ENCODE peak calls at places on chromosomes 4 and X, in four cellular contexts. One of them, this sample, is unnamed.

GRCh38 chrX:120015145-120016067 is 62.1 kb downstream of the RHOXF2B start:
- DNase-seq in HepG2: no peak
- DNase-seq in H9: peak
- DNase-seq in AG09319: no peak
- DNase-seq in this sample: no peak

GRCh38 chr4:74990276-74990675 is 57.4 kb downstream of the PARM1 start:
- DNase-seq in HepG2: no peak
- DNase-seq in H9: no peak
- DNase-seq in AG09319: no peak
- DNase-seq in this sample: no peak

GRCh38 chr4:149823770-149824221 is 8.2 kb upstream of the IQCM start:
- DNase-seq in HepG2: no peak
- DNase-seq in H9: no peak
- DNase-seq in AG09319: peak
- DNase-seq in this sample: no peak

GRCh38 chrX:27565992-27566391 is 24.2 kb upstream of the DCAF8L2 start:
- DNase-seq in HepG2: peak
- DNase-seq in H9: no peak
- DNase-seq in AG09319: no peak
- DNase-seq in this sample: no peak

GRCh38 chrX:43868791-43869190 is 13.5 kb downstream of the MAOB start:
- DNase-seq in HepG2: no peak
- DNase-seq in H9: no peak
- DNase-seq in AG09319: no peak
- DNase-seq in this sample: no peak

GRCh38 chr4:105060628-105061027 is 86.0 kb upstream of the TET2 start:
- DNase-seq in HepG2: no peak
- DNase-seq in H9: no peak
- DNase-seq in AG09319: no peak
- DNase-seq in this sample: no peak

GRCh38 chr4:3851881-3852280 is 85.7 kb downstream of the ADRA2C start:
- DNase-seq in HepG2: no peak
- DNase-seq in H9: no peak
- DNase-seq in AG09319: no peak
- DNase-seq in this sample: no peak

GRCh38 chrX:23841847-23842522 is 59.0 kb downstream of the SAT1 start:
- DNase-seq in HepG2: peak
- DNase-seq in H9: no peak
- DNase-seq in AG09319: no peak
- DNase-seq in this sample: no peak

GRCh38 chrX:581717-582116 is 48.9 kb upstream of the SHOX start:
- DNase-seq in HepG2: no peak
- DNase-seq in H9: no peak
- DNase-seq in AG09319: no peak
- DNase-seq in this sample: no peak

GRCh38 chr4:76977731-76978350 is 28.3 kb downstream of the SEPTIN11 start:
- DNase-seq in HepG2: no peak
- DNase-seq in H9: no peak
- DNase-seq in AG09319: no peak
- DNase-seq in this sample: no peak

GRCh38 chr4:80188801-80189458 is 8.4 kb upstream of the PRDM8 start:
- DNase-seq in HepG2: no peak
- DNase-seq in H9: no peak
- DNase-seq in AG09319: no peak
- DNase-seq in this sample: no peak

GRCh38 chr4:24395937-24396336 is 188.4 kb downstream of the DHX15 start:
- DNase-seq in HepG2: no peak
- DNase-seq in H9: peak
- DNase-seq in AG09319: no peak
- DNase-seq in this sample: no peak

GRCh38 chrX:8043121-8043520 is 115.9 kb upstream of the PNPLA4 start:
- DNase-seq in HepG2: no peak
- DNase-seq in H9: no peak
- DNase-seq in AG09319: no peak
- DNase-seq in this sample: no peak

GRCh38 chr4:99828477-99828876 is 11.8 kb downstream of the DAPP1 start:
- DNase-seq in HepG2: no peak
- DNase-seq in H9: no peak
- DNase-seq in AG09319: no peak
- DNase-seq in this sample: no peak

GRCh38 chr4:99825272-99825671 is 8.6 kb downstream of the DAPP1 start:
- DNase-seq in HepG2: no peak
- DNase-seq in H9: no peak
- DNase-seq in AG09319: no peak
- DNase-seq in this sample: no peak

GRCh38 chr4:99827857-99828256 is 11.2 kb downstream of the DAPP1 start:
- DNase-seq in HepG2: no peak
- DNase-seq in H9: no peak
- DNase-seq in AG09319: no peak
- DNase-seq in this sample: no peak

GRCh38 chr4:99824070-99824599 is 7.5 kb downstream of the DAPP1 start:
- DNase-seq in HepG2: no peak
- DNase-seq in H9: no peak
- DNase-seq in AG09319: peak
- DNase-seq in this sample: no peak

DNA sequence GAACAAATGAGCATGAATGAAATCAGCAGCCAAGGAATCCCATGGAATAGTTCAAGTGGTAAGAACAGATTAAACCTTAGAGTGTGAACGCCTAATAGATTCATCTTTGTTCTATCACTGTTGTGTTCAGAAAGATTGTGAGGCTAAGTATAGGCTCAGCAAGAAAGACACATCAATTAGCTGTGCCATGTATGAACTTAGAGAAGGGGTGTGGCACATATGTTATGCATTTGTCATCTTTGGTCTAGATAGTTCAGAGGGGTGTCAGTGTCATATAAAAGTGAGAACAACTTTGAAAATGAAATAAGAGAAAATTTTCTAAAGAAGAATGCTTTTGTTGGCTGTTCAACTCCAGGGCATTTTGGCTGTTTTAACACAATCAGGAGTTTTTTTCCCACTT is 9.4 kb downstream of the DAPP1 start:
- DNase-seq in HepG2: no peak
- DNase-seq in H9: no peak
- DNase-seq in AG09319: no peak
- DNase-seq in this sample: no peak
- TF ChIP-seq CTCF in HepG2: no peak
- TF ChIP-seq CTCF in H9: no peak
- TF ChIP-seq CTCF in AG09319: no peak
- TF ChIP-seq CTCF in this sample: no peak

GRCh38 chr4:130808492-130808891 is 1712.5 kb downstream of the C4orf33 start:
- DNase-seq in HepG2: peak
- DNase-seq in H9: no peak
- DNase-seq in AG09319: no peak
- DNase-seq in this sample: no peak
- TF ChIP-seq CTCF in HepG2: peak
- TF ChIP-seq CTCF in H9: peak
- TF ChIP-seq CTCF in AG09319: peak
- TF ChIP-seq CTCF in this sample: peak

GRCh38 chrX:56798866-56799864 is 70.1 kb downstream of the NBDY start:
- DNase-seq in HepG2: peak
- DNase-seq in H9: peak
- DNase-seq in AG09319: no peak
- DNase-seq in this sample: peak
- TF ChIP-seq CTCF in HepG2: peak
- TF ChIP-seq CTCF in H9: no peak
- TF ChIP-seq CTCF in AG09319: no peak
- TF ChIP-seq CTCF in this sample: no peak

DNA sequence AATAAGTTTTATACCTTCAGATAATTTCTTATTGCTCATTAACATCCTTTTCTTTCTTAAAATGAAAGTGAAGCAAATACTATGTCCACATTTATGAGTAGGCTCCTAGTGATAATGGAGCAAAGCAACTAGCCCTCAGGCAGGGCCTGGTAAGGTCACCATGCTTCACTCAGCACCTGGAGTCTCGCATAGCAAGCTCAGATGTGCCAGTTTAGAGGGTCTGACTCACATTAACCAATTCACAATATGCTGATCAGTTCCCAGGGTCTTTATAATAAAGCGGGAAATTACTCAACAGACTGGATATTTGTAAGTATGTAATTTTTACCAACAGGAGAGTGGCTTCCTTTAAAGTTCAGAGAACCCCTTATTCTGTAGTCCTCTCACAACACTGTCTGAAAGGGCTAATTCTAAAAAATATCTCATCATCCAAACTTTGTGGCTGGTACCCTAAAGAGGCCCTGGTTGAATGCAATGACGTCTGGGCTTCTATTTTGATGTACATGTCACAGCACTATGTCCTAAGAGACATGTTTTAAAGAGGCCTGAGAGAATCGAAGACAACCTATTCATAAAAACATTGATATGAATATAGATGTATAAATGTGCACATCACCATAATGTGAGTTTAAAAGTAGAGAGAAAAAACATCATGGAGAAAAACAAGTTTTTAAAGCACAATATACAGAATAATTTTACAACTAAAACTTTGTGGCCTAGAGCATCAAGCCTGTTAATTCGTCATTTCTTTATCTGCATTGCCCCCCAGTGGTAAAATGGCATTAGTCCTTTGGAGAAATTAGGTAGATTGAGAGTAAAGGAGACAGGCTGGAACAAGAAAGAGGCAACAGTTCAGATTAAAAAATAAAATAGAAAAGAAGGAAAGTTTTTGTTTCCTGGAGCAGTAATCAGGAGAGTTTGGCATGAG is 44.3 kb downstream of the IL21 start:
- DNase-seq in HepG2: peak
- DNase-seq in H9: no peak
- DNase-seq in AG09319: peak
- DNase-seq in this sample: no peak
- TF ChIP-seq CTCF in HepG2: peak
- TF ChIP-seq CTCF in H9: peak
- TF ChIP-seq CTCF in AG09319: peak
- TF ChIP-seq CTCF in this sample: no peak

GRCh38 chr4:40363945-40364344 is 28.8 kb downstream of the CHRNA9 start:
- DNase-seq in HepG2: no peak
- DNase-seq in H9: no peak
- DNase-seq in AG09319: no peak
- DNase-seq in this sample: no peak

GRCh38 chr4:40367451-40367850 is 32.3 kb downstream of the CHRNA9 start:
- DNase-seq in HepG2: peak
- DNase-seq in H9: no peak
- DNase-seq in AG09319: no peak
- DNase-seq in this sample: no peak

GRCh38 chr4:40375090-40375489 is 40.0 kb downstream of the CHRNA9 start:
- DNase-seq in HepG2: no peak
- DNase-seq in H9: no peak
- DNase-seq in AG09319: no peak
- DNase-seq in this sample: no peak

GRCh38 chr4:40372651-40373050 is 37.5 kb downstream of the CHRNA9 start:
- DNase-seq in HepG2: no peak
- DNase-seq in H9: no peak
- DNase-seq in AG09319: no peak
- DNase-seq in this sample: no peak

DNA sequence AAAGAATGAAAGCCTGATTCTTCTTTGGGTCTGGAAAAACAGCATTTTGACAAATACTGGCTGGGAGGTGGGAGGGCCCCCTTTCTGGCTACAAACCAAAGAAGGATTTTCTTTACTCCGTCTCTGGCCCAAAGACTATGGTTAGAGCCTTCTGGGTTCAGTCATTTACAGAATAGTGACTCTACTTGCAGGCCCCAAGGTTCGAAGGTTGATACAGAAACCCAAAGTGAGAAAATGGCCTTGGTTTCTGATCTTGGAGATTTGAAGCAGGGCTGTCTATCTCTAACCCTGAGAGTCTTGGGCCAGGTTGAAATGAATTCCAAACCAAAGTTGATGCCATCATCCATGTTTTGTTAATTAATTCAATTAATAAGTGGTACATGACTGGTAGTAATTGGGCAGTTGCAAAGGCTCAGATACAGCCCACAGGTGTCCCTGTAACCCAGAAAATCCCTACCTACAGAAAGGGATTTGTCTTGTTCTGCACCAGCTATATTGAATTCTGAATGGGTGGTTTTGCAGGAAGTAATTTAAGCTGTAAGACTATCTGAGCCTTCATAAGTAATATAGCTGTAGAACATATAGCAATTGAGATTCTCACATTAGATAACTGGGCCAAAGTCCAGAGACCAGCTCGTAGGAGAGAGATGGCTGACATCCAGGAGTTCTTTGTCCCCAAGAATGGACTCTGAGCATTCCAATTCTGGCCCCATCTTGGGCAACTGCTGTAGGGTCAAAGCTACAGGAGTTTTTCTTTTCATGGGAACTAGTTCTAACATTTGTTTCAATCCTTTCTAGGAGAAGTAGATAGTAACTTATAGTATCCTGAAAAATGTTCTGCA is 34.5 kb downstream of the CHRNA9 start:
- DNase-seq in HepG2: peak
- DNase-seq in H9: no peak
- DNase-seq in AG09319: no peak
- DNase-seq in this sample: no peak
- TF ChIP-seq CTCF in HepG2: peak
- TF ChIP-seq CTCF in H9: no peak
- TF ChIP-seq CTCF in AG09319: no peak
- TF ChIP-seq CTCF in this sample: no peak

GRCh38 chr4:17124767-17125166 is 226.3 kb upstream of the LDB2 start:
- DNase-seq in HepG2: no peak
- DNase-seq in H9: no peak
- DNase-seq in AG09319: no peak
- DNase-seq in this sample: no peak
- TF ChIP-seq CTCF in HepG2: no peak
- TF ChIP-seq CTCF in H9: peak
- TF ChIP-seq CTCF in AG09319: no peak
- TF ChIP-seq CTCF in this sample: peak

DNA sequence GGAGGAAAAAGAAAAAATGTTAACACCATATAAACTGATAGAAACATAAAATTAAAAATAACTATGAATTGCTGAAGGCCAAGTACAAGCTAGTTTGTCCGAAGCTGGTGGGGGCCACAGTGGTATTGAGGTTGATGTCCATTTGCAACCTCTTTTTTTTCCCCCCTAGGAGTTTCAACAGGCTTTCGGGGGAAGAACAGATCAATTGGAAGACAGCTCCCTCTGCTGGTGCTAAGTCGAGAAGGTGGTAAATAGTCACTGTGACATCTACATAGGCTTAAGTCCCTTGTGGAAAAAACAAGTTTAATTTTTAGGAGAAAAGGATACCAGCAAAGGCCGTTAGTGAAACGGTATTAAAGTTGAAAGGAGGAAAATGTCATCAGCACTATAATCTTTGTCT is 115.7 kb upstream of the ZXDA start:
- DNase-seq in HepG2: peak
- DNase-seq in H9: no peak
- DNase-seq in AG09319: no peak
- DNase-seq in this sample: no peak
- TF ChIP-seq CTCF in HepG2: peak
- TF ChIP-seq CTCF in H9: peak
- TF ChIP-seq CTCF in AG09319: peak
- TF ChIP-seq CTCF in this sample: no peak

GRCh38 chrX:21975827-21976226 is 35.3 kb downstream of the SMS start:
- DNase-seq in HepG2: no peak
- DNase-seq in H9: no peak
- DNase-seq in AG09319: peak
- DNase-seq in this sample: no peak
- TF ChIP-seq CTCF in HepG2: no peak
- TF ChIP-seq CTCF in H9: peak
- TF ChIP-seq CTCF in AG09319: peak
- TF ChIP-seq CTCF in this sample: no peak